ENCODE peak calls at places on chromosome X, in five cellular contexts. U is lower lobe of right lung, Y is AG10803, W is GM23338, I is tibial nerve. B is an unnamed sample.

GRCh38 chrX:71992711-71993110 is 82.1 kb downstream of the NHSL2 start:
- DNase-seq in Y (no peak), W (no peak), U (no peak), I (no peak), B (no peak)

GRCh38 chrX:39261446-39262147 is 460.3 kb downstream of the MID1IP1 start:
- DNase-seq in U (no peak), Y (peak), W (peak), I (peak), B (no peak)

GRCh38 chrX:3177851-3178250 is 136.6 kb downstream of the ARSF start:
- DNase-seq in I (no peak), W (no peak), U (no peak), Y (no peak), B (no peak)

GRCh38 chrX:70970482-70970999 is 39.6 kb upstream of the SLC7A3 start:
- DNase-seq in W (peak), Y (peak), I (no peak), U (no peak), B (no peak)

GRCh38 chrX:48617542-48618340 is 20.4 kb downstream of the WDR13 start:
- DNase-seq in W (no peak), Y (no peak), U (no peak), I (no peak), B (peak)

GRCh38 chrX:151970661-151971060 is 3.8 kb downstream of the GABRE start:
- DNase-seq in I (peak), W (no peak), U (peak), Y (peak), B (peak)

GRCh38 chrX:103376979-103377324 is 614 bp downstream of the BEX3 start:
- DNase-seq in U (no peak), W (peak), Y (no peak), I (no peak), B (no peak)

GRCh38 chrX:40085714-40086113 is 12.0 kb downstream of the BCOR start:
- DNase-seq in I (no peak), W (no peak), U (no peak), Y (no peak), B (no peak)

GRCh38 chrX:104568304-104568915 is 2.4 kb downstream of the IL1RAPL2 start:
- DNase-seq in W (peak), U (no peak), Y (no peak), I (no peak), B (no peak)

GRCh38 chrX:39652336-39652735 is 445.4 kb downstream of the BCOR start:
- DNase-seq in I (peak), U (no peak), W (peak), Y (no peak), B (no peak)

GRCh38 chrX:9515973-9516538 is 51.2 kb downstream of the TBL1X start:
- DNase-seq in W (no peak), Y (no peak), I (no peak), U (no peak), B (no peak)

GRCh38 chrX:36443007-36443406 is 523.5 kb downstream of the CFAP47 start:
- DNase-seq in U (no peak), I (no peak), Y (no peak), W (no peak), B (no peak)

GRCh38 chrX:23286731-23287130 is 47.9 kb upstream of the PTCHD1 start:
- DNase-seq in W (no peak), I (no peak), U (no peak), Y (no peak), B (no peak)

GRCh38 chrX:119539872-119540271 is 25.3 kb downstream of the STEEP1 start:
- DNase-seq in I (no peak), U (no peak), W (peak), Y (no peak), B (no peak)

GRCh38 chrX:114075073-114075673 is 508.7 kb upstream of the HTR2C start:
- DNase-seq in U (no peak), I (no peak), W (no peak), Y (no peak), B (no peak)

GRCh38 chrX:40146471-40147398 is 49.0 kb upstream of the BCOR start:
- DNase-seq in W (peak), Y (no peak), I (no peak), U (peak), B (peak)

GRCh38 chrX:95505721-95506120 is 1178.9 kb upstream of the DIAPH2 start:
- DNase-seq in Y (no peak), I (no peak), U (no peak), W (peak), B (no peak)

GRCh38 chrX:24241822-24242648 is 71.8 kb downstream of the SUPT20HL2 start:
- DNase-seq in W (peak), I (no peak), U (no peak), Y (peak), B (peak)

GRCh38 chrX:28668957-28669356 is 81.7 kb downstream of the IL1RAPL1 start:
- DNase-seq in I (no peak), W (no peak), Y (no peak), U (no peak), B (no peak)

GRCh38 chrX:120839506-120839905 is 36.2 kb downstream of the CT47B1 start:
- DNase-seq in U (no peak), Y (peak), I (no peak), W (no peak), B (no peak)

GRCh38 chrX:30735839-30736238 is 82.6 kb downstream of the GK start:
- DNase-seq in U (peak), W (peak), I (peak), Y (peak), B (peak)

GRCh38 chrX:46575991-46576392 is 2.4 kb downstream of the CHST7 start:
- DNase-seq in Y (peak), I (peak), W (peak), U (no peak), B (no peak)

GRCh38 chrX:41452565-41452964 is 5.4 kb downstream of the NYX start:
- DNase-seq in I (no peak), U (no peak), W (no peak), Y (peak), B (no peak)

GRCh38 chrX:125202486-125203378 is 116.9 kb upstream of the TEX13C start:
- DNase-seq in I (no peak), Y (no peak), W (peak), U (no peak), B (no peak)

GRCh38 chrX:113305496-113305895 is 464.9 kb upstream of the AMOT start:
- DNase-seq in U (no peak), W (no peak), Y (peak), I (no peak), B (peak)

GRCh38 chrX:53340852-53341645 is 59.7 kb upstream of the IQSEC2 start:
- DNase-seq in W (no peak), I (no peak), U (no peak), Y (no peak), B (no peak)

GRCh38 chrX:46325312-46325877 is 219.8 kb downstream of the ZNF674 start:
- DNase-seq in W (peak), I (no peak), U (peak), Y (peak), B (peak)

GRCh38 chrX:129755779-129756650 is 17.2 kb downstream of the XPNPEP2 start:
- DNase-seq in W (peak), Y (no peak), U (no peak), I (no peak), B (no peak)
- H3K4me3 ChIP-seq in W (no peak), Y (no peak), U (no peak), I (no peak), B (no peak)

DNA sequence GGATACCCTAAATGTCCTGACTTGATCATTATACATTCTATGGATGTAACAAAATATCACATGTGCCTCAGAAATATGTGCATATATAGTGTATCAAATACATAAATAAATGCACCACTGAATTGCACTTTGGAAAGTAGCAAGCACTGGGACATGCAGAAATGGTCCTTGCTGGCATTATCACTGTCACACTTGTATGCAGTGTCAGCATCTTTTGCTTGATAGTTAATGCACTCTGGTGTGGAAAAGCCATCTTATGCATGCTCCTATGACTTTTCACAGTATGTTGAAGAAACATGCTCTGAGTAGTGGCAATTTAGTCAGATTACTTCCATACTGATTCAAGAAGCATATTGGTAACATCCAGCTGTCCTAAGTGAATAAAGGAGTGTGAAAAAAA is 27.5 kb upstream of the REPS2 start:
- DNase-seq in U (no peak), W (no peak), Y (no peak), I (no peak), B (no peak)
- TF ChIP-seq CTCF in U (no peak), W (no peak), Y (no peak), I (no peak), B (no peak)

GRCh38 chrX:1138476-1138875 is 74.0 kb downstream of the CRLF2 start:
- DNase-seq in U (no peak), Y (no peak), I (no peak), W (no peak), B (no peak)

GRCh38 chrX:1137531-1137930 is 74.9 kb downstream of the CRLF2 start:
- DNase-seq in I (no peak), Y (no peak), W (no peak), U (no peak), B (no peak)

GRCh38 chrX:1144293-1144692 is 68.2 kb downstream of the CRLF2 start:
- DNase-seq in I (no peak), U (no peak), W (no peak), Y (no peak), B (no peak)

GRCh38 chrX:1139101-1139500 is 73.3 kb downstream of the CRLF2 start:
- DNase-seq in Y (no peak), U (no peak), I (no peak), W (no peak), B (no peak)

DNA sequence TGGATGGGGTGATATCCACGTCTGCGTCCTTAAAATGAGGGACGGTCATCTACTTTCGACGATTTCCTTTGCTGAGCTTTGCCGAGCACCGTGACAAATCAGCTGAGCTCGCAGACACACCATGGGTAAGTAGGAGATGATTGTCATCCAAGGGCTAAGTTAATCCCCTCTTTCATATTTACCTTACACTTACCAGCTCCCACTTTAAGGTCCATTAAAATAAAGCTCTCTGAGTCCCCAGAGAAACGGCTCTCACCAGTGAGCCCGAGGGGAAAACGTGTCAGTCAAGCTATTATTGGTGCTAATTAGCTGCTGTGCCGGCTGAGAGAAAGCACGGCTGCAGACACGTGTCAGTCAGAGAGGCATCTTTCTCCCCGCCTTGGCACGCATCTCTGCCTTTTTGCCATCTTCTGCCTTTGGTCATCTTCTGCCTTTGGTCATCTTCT is 72.2 kb downstream of the CRLF2 start:
- DNase-seq in I (no peak), U (no peak), W (no peak), Y (no peak), B (no peak)
- H3K4me3 ChIP-seq in I (no peak), U (no peak), W (no peak), Y (no peak), B (no peak)

GRCh38 chrX:153981231-153981630 is 8.7 kb downstream of the TMEM187 start:
- DNase-seq in U (no peak), W (no peak), I (no peak), Y (no peak), B (no peak)
- TF ChIP-seq CTCF in U (no peak), W (no peak), I (no peak), Y (no peak), B (no peak)

GRCh38 chrX:129840334-129840733 is 3.4 kb downstream of the ZDHHC9 start:
- DNase-seq in U (no peak), W (peak), I (no peak), Y (no peak), B (no peak)
- H3K4me3 ChIP-seq in U (no peak), W (no peak), I (no peak), Y (no peak), B (peak)

GRCh38 chrX:55160685-55161552 is 59.2 kb upstream of the PAGE5 start:
- DNase-seq in W (peak), Y (peak), U (peak), I (peak), B (peak)
- TF ChIP-seq CTCF in W (peak), Y (peak), U (peak), I (peak), B (no peak)

GRCh38 chrX:10617964-10618342 is 2.4 kb downstream of the MID1 start:
- DNase-seq in Y (peak), W (no peak), U (no peak), I (no peak), B (no peak)

GRCh38 chrX:10618911-10619310 is 1.5 kb downstream of the MID1 start:
- DNase-seq in U (no peak), Y (no peak), I (no peak), W (peak), B (no peak)

GRCh38 chrX:10619311-10620015 is 922 bp downstream of the MID1 start:
- DNase-seq in I (no peak), W (no peak), Y (no peak), U (no peak), B (no peak)

GRCh38 chrX:10617186-10617963 is 3.0 kb downstream of the MID1 start:
- DNase-seq in U (no peak), W (peak), Y (peak), I (no peak), B (no peak)

GRCh38 chrX:10615931-10616780 is 4.2 kb downstream of the MID1 start:
- DNase-seq in U (no peak), W (peak), Y (peak), I (peak), B (no peak)
- H3K4me3 ChIP-seq in U (no peak), W (peak), Y (peak), I (no peak), B (peak)

DNA sequence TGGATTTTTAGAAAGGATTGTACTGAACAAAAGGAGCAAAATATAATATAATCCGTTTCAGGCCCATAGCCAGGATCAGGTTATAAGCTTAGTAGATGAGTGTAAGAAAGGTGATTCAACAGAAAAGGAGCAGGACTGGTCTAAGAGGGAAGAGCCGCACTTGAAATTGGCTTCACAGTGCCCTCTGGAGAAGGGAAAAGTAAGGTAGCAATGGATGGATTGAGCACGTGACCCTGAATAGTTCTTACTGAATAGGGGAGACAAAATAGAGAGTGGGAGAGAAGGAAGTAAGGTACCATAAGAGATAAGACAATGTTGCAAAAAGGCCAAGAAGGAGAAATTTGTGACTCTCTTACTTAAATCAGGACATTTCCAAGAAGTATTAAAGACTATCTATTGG is 15.6 kb downstream of the CXorf66 start:
- DNase-seq in U (no peak), Y (no peak), I (no peak), W (peak), B (no peak)
- TF ChIP-seq CTCF in U (no peak), Y (no peak), I (no peak), W (peak), B (no peak)

DNA sequence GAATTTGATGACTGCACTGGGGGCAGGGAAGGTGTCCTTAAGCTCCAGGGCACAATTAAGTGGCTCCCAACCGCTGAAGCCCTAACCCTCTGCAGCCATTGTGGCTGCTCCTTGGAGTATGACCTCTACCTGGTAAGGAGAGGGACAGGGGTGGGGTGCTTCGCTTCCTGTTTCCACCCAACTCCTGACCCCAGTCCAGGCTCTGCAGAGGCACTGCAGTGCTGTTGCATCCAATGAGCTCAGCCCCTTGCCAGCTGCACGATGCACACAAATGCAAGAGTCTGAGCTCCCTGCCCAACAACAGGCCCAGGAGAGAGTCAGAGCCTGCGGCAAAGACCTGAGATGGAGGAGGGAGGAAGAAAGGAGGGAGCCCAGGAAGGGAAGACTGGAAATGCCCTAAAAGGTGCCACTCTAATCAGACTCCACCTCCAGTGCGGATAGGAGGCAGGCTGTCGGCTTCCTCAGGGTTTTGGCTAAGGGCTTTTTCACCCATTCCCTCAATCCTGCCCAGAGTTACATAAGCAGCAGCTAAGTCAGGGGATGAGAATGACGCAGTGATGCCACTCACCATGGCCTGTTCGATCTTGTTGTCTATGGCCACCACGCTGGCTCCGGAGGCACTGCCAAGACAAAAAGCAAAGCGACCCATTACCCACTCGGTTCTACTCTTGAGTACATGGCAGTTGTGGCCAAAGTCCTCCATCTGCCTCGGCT is 60.1 kb downstream of the TSC22D3 start:
- DNase-seq in I (no peak), Y (peak), U (peak), W (no peak), B (no peak)
- H3K4me3 ChIP-seq in I (peak), Y (peak), U (peak), W (peak), B (peak)

DNA sequence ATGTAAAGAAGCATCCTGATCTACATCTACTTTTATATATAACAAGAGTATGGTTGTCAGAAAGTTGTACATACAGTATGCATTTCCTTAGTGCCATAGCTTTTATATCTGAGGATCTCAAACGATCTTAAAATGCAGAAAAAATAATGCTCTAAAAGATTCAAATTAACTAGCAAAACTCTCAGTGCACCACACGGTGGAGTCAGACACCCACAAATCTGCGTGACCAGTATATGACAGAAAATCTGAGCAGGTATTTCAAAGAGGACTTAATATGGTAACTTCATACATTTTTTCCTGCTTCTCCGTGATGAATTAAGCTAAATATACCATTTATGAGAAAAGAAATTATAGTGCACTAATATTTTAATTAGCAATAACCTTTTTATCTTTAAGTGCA is 803.0 kb downstream of the DMD start:
- DNase-seq in I (no peak), Y (no peak), W (peak), U (no peak), B (no peak)
- TF ChIP-seq CTCF in I (peak), Y (no peak), W (peak), U (no peak), B (no peak)